ENCODE peak calls at places on chromosomes 1 and 21, in eight cellular contexts. F is MCF 10A; Z is stimulated activated CD8-positive, alpha-beta memory T cell treated with anti-CD3 and anti-CD28 coated beads, Interleukin-2, amount 100 ng/mL, for 48 hours; U is tibial nerve; M is NCI-H510A treated with DMSO at 0.1 percent for 48 hours; C is D341Med; N is activated CD4-positive, alpha-beta T cell treated with anti-CD3 and anti-CD28 coated beads, Interleukin-2, amount 10 ng/mL, durations not matched to agents 24 days and 14 days; Y is posterior cingulate gyrus. X is an unnamed sample.

GRCh38 chr21:32055305-32055704 is 182.5 kb downstream of the HUNK start:
- DNase-seq in F (no peak), Z (no peak), U (no peak), M (no peak), C (no peak), N (no peak), Y (no peak), X (no peak)

GRCh38 chr1:10751561-10752085 is 44.8 kb downstream of the CASZ1 start:
- DNase-seq in F (no peak), Z (no peak), U (no peak), M (no peak), C (no peak), N (no peak), Y (no peak), X (no peak)

GRCh38 chr1:6001992-6002576 is 9.9 kb upstream of the NPHP4 start:
- DNase-seq in F (peak; percentile 38), Z (no peak), U (no peak), M (peak; percentile 98), C (peak; percentile 71), N (no peak), Y (no peak), X (no peak)

GRCh38 chr1:60942896-60943633 is 139.3 kb upstream of the NFIA start:
- DNase-seq in F (no peak), Z (no peak), U (no peak), M (no peak), C (no peak), N (no peak), Y (no peak), X (no peak)

GRCh38 chr1:213415686-213416380 is 364.8 kb downstream of the RPS6KC1 start:
- DNase-seq in F (no peak), Z (no peak), U (no peak), M (no peak), C (no peak), N (no peak), Y (no peak), X (no peak)

GRCh38 chr1:230377324-230377723 is 48.8 kb downstream of the PGBD5 start:
- DNase-seq in F (no peak), Z (no peak), U (no peak), M (no peak), C (no peak), N (no peak), Y (no peak), X (no peak)

GRCh38 chr1:228081144-228081543 is 1.4 kb upstream of the ARF1 start:
- DNase-seq in F (no peak), Z (no peak), U (peak; percentile 12), M (no peak), C (no peak), N (no peak), Y (no peak), X (no peak)

GRCh38 chr1:216310776-216311175 is 112.5 kb downstream of the USH2A start:
- DNase-seq in F (peak; percentile 75), Z (no peak), U (no peak), M (no peak), C (peak; percentile 85), N (no peak), Y (no peak), X (peak; percentile 54)

GRCh38 chr1:1116701-1117468 is 996 bp upstream of the C1orf159 start:
- DNase-seq in F (no peak), Z (no peak), U (no peak), M (no peak), C (no peak), N (peak; percentile 82), Y (no peak), X (no peak)

GRCh38 chr1:20361401-20361800 is 70.7 kb downstream of the VWA5B1 start:
- DNase-seq in F (no peak), Z (no peak), U (no peak), M (no peak), C (no peak), N (no peak), Y (no peak), X (no peak)

GRCh38 chr1:180401999-180402398 is 100.4 kb downstream of the ACBD6 start:
- DNase-seq in F (no peak), Z (no peak), U (no peak), M (no peak), C (no peak), N (no peak), Y (no peak), X (no peak)

GRCh38 chr1:156858959-156859522 is at the start of gene INSRR:
- DNase-seq in F (no peak), Z (no peak), U (no peak), M (no peak), C (peak; percentile 62), N (no peak), Y (no peak), X (no peak)

GRCh38 chr1:85952460-85952859 is 204.1 kb downstream of the COL24A1 start:
- DNase-seq in F (peak; percentile 10), Z (no peak), U (no peak), M (peak; percentile 92), C (no peak), N (no peak), Y (no peak), X (no peak)

GRCh38 chr1:60639287-60639686 is 443.1 kb upstream of the NFIA start:
- DNase-seq in F (no peak), Z (no peak), U (no peak), M (peak; percentile 36), C (no peak), N (no peak), Y (no peak), X (no peak)

GRCh38 chr21:45525153-45525909 is 16.9 kb downstream of the SLC19A1 start:
- DNase-seq in F (no peak), Z (no peak), U (peak; percentile 23), M (no peak), C (no peak), N (no peak), Y (no peak), X (no peak)

GRCh38 chr1:187621961-187622360 is 793.2 kb downstream of the PLA2G4A start:
- DNase-seq in F (no peak), Z (no peak), U (no peak), M (no peak), C (no peak), N (no peak), Y (no peak), X (peak; percentile 20)

GRCh38 chr1:30417701-30418425 is 305.5 kb downstream of the MATN1 start:
- DNase-seq in F (no peak), Z (no peak), U (no peak), M (no peak), C (peak; percentile 3), N (peak; percentile 43), Y (no peak), X (no peak)

GRCh38 chr1:153805042-153805745 is 30.0 kb downstream of the SLC27A3 start:
- DNase-seq in F (peak; percentile 95), Z (peak; percentile 51), U (no peak), M (no peak), C (no peak), N (peak; percentile 87), Y (no peak), X (peak; percentile 61)

GRCh38 chr1:69791311-69791710 is 223.6 kb downstream of the LRRC7 start:
- DNase-seq in F (no peak), Z (no peak), U (no peak), M (no peak), C (no peak), N (no peak), Y (no peak), X (peak; percentile 12)